ENCODE peak calls at places on chromosome 2, in ten cellular contexts. One of them, this sample, is unnamed. For H3K36me3, the result is how much of the 10 kb centered on the place peaks cover.

GRCh38 chr2:127790694-127791529 is 20.1 kb downstream of the WDR33 start:
- DNase-seq in upper lobe of right lung: no peak
- DNase-seq in CD4-positive, CD25-positive, alpha-beta regulatory T cell: no peak
- DNase-seq in thoracic aorta: no peak
- DNase-seq in fibroblast of lung: peak
- DNase-seq in aorta: no peak
- DNase-seq in RWPE2: no peak
- DNase-seq in transverse colon: no peak
- DNase-seq in uterus: no peak
- DNase-seq in SJSA1: no peak
- DNase-seq in this sample: no peak

GRCh38 chr2:102932521-102932920 is 170.7 kb downstream of the TMEM182 start:
- DNase-seq in RWPE2: no peak
- DNase-seq in thoracic aorta: no peak
- DNase-seq in CD4-positive, CD25-positive, alpha-beta regulatory T cell: no peak
- DNase-seq in fibroblast of lung: no peak
- DNase-seq in SJSA1: no peak
- DNase-seq in aorta: no peak
- DNase-seq in transverse colon: no peak
- DNase-seq in uterus: no peak
- DNase-seq in upper lobe of right lung: no peak
- DNase-seq in this sample: no peak

GRCh38 chr2:120472031-120472430 is 126.1 kb downstream of the INHBB start:
- DNase-seq in transverse colon: no peak
- DNase-seq in fibroblast of lung: no peak
- DNase-seq in upper lobe of right lung: no peak
- DNase-seq in RWPE2: peak
- DNase-seq in uterus: no peak
- DNase-seq in CD4-positive, CD25-positive, alpha-beta regulatory T cell: no peak
- DNase-seq in SJSA1: no peak
- DNase-seq in aorta: no peak
- DNase-seq in thoracic aorta: no peak
- DNase-seq in this sample: no peak

GRCh38 chr2:16561676-16562075 is 104.0 kb downstream of the CYRIA start:
- DNase-seq in thoracic aorta: no peak
- DNase-seq in RWPE2: no peak
- DNase-seq in upper lobe of right lung: no peak
- DNase-seq in uterus: no peak
- DNase-seq in CD4-positive, CD25-positive, alpha-beta regulatory T cell: no peak
- DNase-seq in transverse colon: no peak
- DNase-seq in aorta: no peak
- DNase-seq in fibroblast of lung: no peak
- DNase-seq in SJSA1: no peak
- DNase-seq in this sample: no peak

GRCh38 chr2:164511738-164512137 is 109.5 kb downstream of the GRB14 start:
- DNase-seq in fibroblast of lung: no peak
- DNase-seq in CD4-positive, CD25-positive, alpha-beta regulatory T cell: no peak
- DNase-seq in aorta: no peak
- DNase-seq in SJSA1: no peak
- DNase-seq in RWPE2: no peak
- DNase-seq in thoracic aorta: no peak
- DNase-seq in transverse colon: no peak
- DNase-seq in upper lobe of right lung: no peak
- DNase-seq in uterus: no peak
- DNase-seq in this sample: no peak

GRCh38 chr2:84778921-84779320 is 102.0 kb downstream of the TRABD2A start:
- DNase-seq in thoracic aorta: no peak
- DNase-seq in transverse colon: no peak
- DNase-seq in upper lobe of right lung: no peak
- DNase-seq in RWPE2: no peak
- DNase-seq in aorta: no peak
- DNase-seq in CD4-positive, CD25-positive, alpha-beta regulatory T cell: peak
- DNase-seq in SJSA1: no peak
- DNase-seq in uterus: no peak
- DNase-seq in fibroblast of lung: no peak
- DNase-seq in this sample: no peak

GRCh38 chr2:65387017-65387416 is 45.4 kb downstream of the SPRED2 start:
- DNase-seq in upper lobe of right lung: no peak
- DNase-seq in SJSA1: no peak
- DNase-seq in RWPE2: no peak
- DNase-seq in CD4-positive, CD25-positive, alpha-beta regulatory T cell: no peak
- DNase-seq in fibroblast of lung: no peak
- DNase-seq in thoracic aorta: no peak
- DNase-seq in aorta: no peak
- DNase-seq in uterus: no peak
- DNase-seq in transverse colon: no peak
- DNase-seq in this sample: no peak

GRCh38 chr2:212618636-212619035 is 80.0 kb upstream of the ERBB4 start:
- DNase-seq in fibroblast of lung: peak
- DNase-seq in SJSA1: no peak
- DNase-seq in upper lobe of right lung: no peak
- DNase-seq in aorta: no peak
- DNase-seq in RWPE2: peak
- DNase-seq in uterus: no peak
- DNase-seq in transverse colon: no peak
- DNase-seq in CD4-positive, CD25-positive, alpha-beta regulatory T cell: no peak
- DNase-seq in thoracic aorta: no peak
- DNase-seq in this sample: no peak

GRCh38 chr2:23118313-23118712 is 266.7 kb upstream of the KLHL29 start:
- DNase-seq in CD4-positive, CD25-positive, alpha-beta regulatory T cell: no peak
- DNase-seq in aorta: no peak
- DNase-seq in uterus: no peak
- DNase-seq in fibroblast of lung: no peak
- DNase-seq in upper lobe of right lung: no peak
- DNase-seq in thoracic aorta: no peak
- DNase-seq in SJSA1: no peak
- DNase-seq in transverse colon: no peak
- DNase-seq in RWPE2: no peak
- DNase-seq in this sample: no peak

GRCh38 chr2:199431748-199432213 is 26.0 kb downstream of the SATB2 start:
- DNase-seq in aorta: no peak
- DNase-seq in thoracic aorta: no peak
- DNase-seq in fibroblast of lung: peak
- DNase-seq in upper lobe of right lung: no peak
- DNase-seq in transverse colon: no peak
- DNase-seq in uterus: no peak
- DNase-seq in RWPE2: no peak
- DNase-seq in SJSA1: no peak
- DNase-seq in CD4-positive, CD25-positive, alpha-beta regulatory T cell: no peak
- DNase-seq in this sample: no peak

GRCh38 chr2:18559531-18559930 is 922 bp downstream of the RDH14 start:
- DNase-seq in upper lobe of right lung: no peak
- DNase-seq in uterus: no peak
- DNase-seq in fibroblast of lung: no peak
- DNase-seq in thoracic aorta: no peak
- DNase-seq in RWPE2: no peak
- DNase-seq in aorta: no peak
- DNase-seq in SJSA1: no peak
- DNase-seq in transverse colon: no peak
- DNase-seq in CD4-positive, CD25-positive, alpha-beta regulatory T cell: no peak
- DNase-seq in this sample: no peak

DNA sequence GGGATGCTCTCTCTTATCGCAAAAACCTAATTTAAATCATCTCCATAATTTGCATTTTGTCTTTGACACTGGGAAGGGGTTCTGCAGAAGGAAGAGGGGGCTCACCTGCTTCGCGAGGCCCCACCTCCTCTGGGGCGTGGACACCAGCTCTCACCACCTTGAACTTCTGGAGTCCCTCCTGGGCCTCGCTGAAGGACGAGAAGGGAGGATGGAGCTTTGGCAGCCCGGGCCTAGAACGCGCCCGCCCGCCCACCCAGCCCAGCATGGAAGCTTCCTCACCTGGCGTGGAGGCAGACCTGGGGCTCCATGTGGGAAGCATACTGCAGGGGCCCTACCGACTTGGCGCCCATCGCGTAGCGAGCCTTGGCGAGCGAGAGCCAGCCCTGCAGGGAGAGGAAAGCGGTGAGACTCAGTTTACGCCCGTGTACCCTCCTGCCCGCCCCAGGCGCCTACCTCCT is 1.1 kb upstream of the IMP4 start:
- DNase-seq in transverse colon: peak
- DNase-seq in CD4-positive, CD25-positive, alpha-beta regulatory T cell: peak
- DNase-seq in aorta: no peak
- DNase-seq in upper lobe of right lung: no peak
- DNase-seq in uterus: no peak
- DNase-seq in thoracic aorta: no peak
- DNase-seq in SJSA1: no peak
- DNase-seq in RWPE2: no peak
- DNase-seq in fibroblast of lung: no peak
- DNase-seq in this sample: peak
- H3K36me3 ChIP-seq in transverse colon: under half
- H3K36me3 ChIP-seq in CD4-positive, CD25-positive, alpha-beta regulatory T cell: under half
- H3K36me3 ChIP-seq in aorta: under half
- H3K36me3 ChIP-seq in upper lobe of right lung: under half
- H3K36me3 ChIP-seq in uterus: under half
- H3K36me3 ChIP-seq in thoracic aorta: under half
- H3K36me3 ChIP-seq in SJSA1: under half
- H3K36me3 ChIP-seq in RWPE2: under half
- H3K36me3 ChIP-seq in fibroblast of lung: under half
- H3K36me3 ChIP-seq in this sample: under half

GRCh38 chr2:109138449-109138848 is 9.4 kb downstream of the SH3RF3 start:
- DNase-seq in uterus: no peak
- DNase-seq in fibroblast of lung: no peak
- DNase-seq in CD4-positive, CD25-positive, alpha-beta regulatory T cell: no peak
- DNase-seq in thoracic aorta: no peak
- DNase-seq in SJSA1: no peak
- DNase-seq in RWPE2: no peak
- DNase-seq in upper lobe of right lung: no peak
- DNase-seq in transverse colon: no peak
- DNase-seq in aorta: peak
- DNase-seq in this sample: no peak
- H3K27ac ChIP-seq in uterus: no peak
- H3K27ac ChIP-seq in fibroblast of lung: no peak
- H3K27ac ChIP-seq in CD4-positive, CD25-positive, alpha-beta regulatory T cell: no peak
- H3K27ac ChIP-seq in thoracic aorta: no peak
- H3K27ac ChIP-seq in SJSA1: no peak
- H3K27ac ChIP-seq in RWPE2: no peak
- H3K27ac ChIP-seq in upper lobe of right lung: no peak
- H3K27ac ChIP-seq in transverse colon: no peak
- H3K27ac ChIP-seq in aorta: no peak
- H3K27ac ChIP-seq in this sample: no peak

GRCh38 chr2:63594622-63595021 is 5.9 kb downstream of the MDH1 start:
- DNase-seq in aorta: no peak
- DNase-seq in SJSA1: no peak
- DNase-seq in thoracic aorta: no peak
- DNase-seq in CD4-positive, CD25-positive, alpha-beta regulatory T cell: peak
- DNase-seq in RWPE2: no peak
- DNase-seq in transverse colon: no peak
- DNase-seq in upper lobe of right lung: no peak
- DNase-seq in fibroblast of lung: no peak
- DNase-seq in uterus: no peak
- DNase-seq in this sample: no peak
- H3K36me3 ChIP-seq in aorta: under half
- H3K36me3 ChIP-seq in SJSA1: under half
- H3K36me3 ChIP-seq in thoracic aorta: under half
- H3K36me3 ChIP-seq in CD4-positive, CD25-positive, alpha-beta regulatory T cell: half or more
- H3K36me3 ChIP-seq in RWPE2: half or more
- H3K36me3 ChIP-seq in transverse colon: under half
- H3K36me3 ChIP-seq in upper lobe of right lung: half or more
- H3K36me3 ChIP-seq in fibroblast of lung: under half
- H3K36me3 ChIP-seq in uterus: under half
- H3K36me3 ChIP-seq in this sample: under half

GRCh38 chr2:97805776-97806175 is 92.4 kb downstream of the ZAP70 start:
- DNase-seq in RWPE2: no peak
- DNase-seq in fibroblast of lung: no peak
- DNase-seq in CD4-positive, CD25-positive, alpha-beta regulatory T cell: no peak
- DNase-seq in thoracic aorta: no peak
- DNase-seq in transverse colon: no peak
- DNase-seq in uterus: no peak
- DNase-seq in aorta: no peak
- DNase-seq in SJSA1: no peak
- DNase-seq in upper lobe of right lung: no peak
- DNase-seq in this sample: no peak

GRCh38 chr2:97812916-97813315 is 99.5 kb downstream of the ZAP70 start:
- DNase-seq in upper lobe of right lung: no peak
- DNase-seq in RWPE2: no peak
- DNase-seq in aorta: no peak
- DNase-seq in thoracic aorta: no peak
- DNase-seq in fibroblast of lung: no peak
- DNase-seq in SJSA1: no peak
- DNase-seq in CD4-positive, CD25-positive, alpha-beta regulatory T cell: no peak
- DNase-seq in uterus: no peak
- DNase-seq in transverse colon: no peak
- DNase-seq in this sample: no peak

GRCh38 chr2:97806738-97807618 is 93.6 kb downstream of the ZAP70 start:
- DNase-seq in uterus: peak
- DNase-seq in aorta: peak
- DNase-seq in thoracic aorta: peak
- DNase-seq in upper lobe of right lung: peak
- DNase-seq in SJSA1: peak
- DNase-seq in transverse colon: peak
- DNase-seq in CD4-positive, CD25-positive, alpha-beta regulatory T cell: peak
- DNase-seq in fibroblast of lung: peak
- DNase-seq in RWPE2: no peak
- DNase-seq in this sample: peak

GRCh38 chr2:97808816-97809215 is 95.4 kb downstream of the ZAP70 start:
- DNase-seq in SJSA1: no peak
- DNase-seq in fibroblast of lung: peak
- DNase-seq in uterus: no peak
- DNase-seq in aorta: no peak
- DNase-seq in thoracic aorta: no peak
- DNase-seq in RWPE2: no peak
- DNase-seq in upper lobe of right lung: no peak
- DNase-seq in transverse colon: no peak
- DNase-seq in CD4-positive, CD25-positive, alpha-beta regulatory T cell: no peak
- DNase-seq in this sample: no peak
- H3K27ac ChIP-seq in SJSA1: no peak
- H3K27ac ChIP-seq in fibroblast of lung: no peak
- H3K27ac ChIP-seq in uterus: no peak
- H3K27ac ChIP-seq in aorta: no peak
- H3K27ac ChIP-seq in thoracic aorta: no peak
- H3K27ac ChIP-seq in RWPE2: no peak
- H3K27ac ChIP-seq in upper lobe of right lung: no peak
- H3K27ac ChIP-seq in transverse colon: no peak
- H3K27ac ChIP-seq in CD4-positive, CD25-positive, alpha-beta regulatory T cell: no peak
- H3K27ac ChIP-seq in this sample: no peak

GRCh38 chr2:98569915-98570314 is 38.4 kb downstream of the COA5 start:
- DNase-seq in fibroblast of lung: no peak
- DNase-seq in transverse colon: no peak
- DNase-seq in RWPE2: no peak
- DNase-seq in uterus: no peak
- DNase-seq in SJSA1: no peak
- DNase-seq in CD4-positive, CD25-positive, alpha-beta regulatory T cell: no peak
- DNase-seq in aorta: no peak
- DNase-seq in thoracic aorta: no peak
- DNase-seq in upper lobe of right lung: no peak
- DNase-seq in this sample: no peak
- H3K36me3 ChIP-seq in fibroblast of lung: under half
- H3K36me3 ChIP-seq in transverse colon: under half
- H3K36me3 ChIP-seq in RWPE2: under half
- H3K36me3 ChIP-seq in uterus: under half
- H3K36me3 ChIP-seq in SJSA1: under half
- H3K36me3 ChIP-seq in CD4-positive, CD25-positive, alpha-beta regulatory T cell: half or more
- H3K36me3 ChIP-seq in aorta: under half
- H3K36me3 ChIP-seq in thoracic aorta: under half
- H3K36me3 ChIP-seq in upper lobe of right lung: half or more
- H3K36me3 ChIP-seq in this sample: half or more

GRCh38 chr2:54088719-54089118 is 26.7 kb upstream of the ACYP2 start:
- DNase-seq in thoracic aorta: no peak
- DNase-seq in fibroblast of lung: peak
- DNase-seq in upper lobe of right lung: no peak
- DNase-seq in uterus: no peak
- DNase-seq in CD4-positive, CD25-positive, alpha-beta regulatory T cell: no peak
- DNase-seq in transverse colon: no peak
- DNase-seq in SJSA1: no peak
- DNase-seq in aorta: no peak
- DNase-seq in RWPE2: no peak
- DNase-seq in this sample: no peak
- H3K27ac ChIP-seq in thoracic aorta: no peak
- H3K27ac ChIP-seq in fibroblast of lung: no peak
- H3K27ac ChIP-seq in upper lobe of right lung: no peak
- H3K27ac ChIP-seq in uterus: no peak
- H3K27ac ChIP-seq in CD4-positive, CD25-positive, alpha-beta regulatory T cell: no peak
- H3K27ac ChIP-seq in transverse colon: no peak
- H3K27ac ChIP-seq in SJSA1: no peak
- H3K27ac ChIP-seq in aorta: no peak
- H3K27ac ChIP-seq in RWPE2: no peak
- H3K27ac ChIP-seq in this sample: no peak

This sample was measured in CD8-positive, alpha-beta T cell.